ENCODE peak calls at places on chromosomes 13 and 19, in five cellular contexts. R is uterus, F is fibroblast of lung, E is IMR-90, C is mucosa of descending colon. O is an unnamed sample.

GRCh38 chr19:30228726-30229523 is 143.3 kb upstream of the ZNF536 start:
- DNase-seq in R (no peak), F (peak; percentile 11), E (peak; percentile 6), C (no peak), O (peak; percentile 15)

GRCh38 chr19:2333027-2333806 is 4.7 kb downstream of the SPPL2B start:
- DNase-seq in R (no peak), F (no peak), E (no peak), C (peak; percentile 70), O (no peak)

GRCh38 chr19:33868821-33869412 is 72.2 kb downstream of the KCTD15 start:
- DNase-seq in R (peak; percentile 18), F (peak; percentile 28), E (no peak), C (peak; percentile 30), O (peak; percentile 13)

GRCh38 chr13:106477303-106477702 is 58.2 kb downstream of the EFNB2 start:
- DNase-seq in R (no peak), F (no peak), E (no peak), C (peak; percentile 51), O (no peak)

GRCh38 chr13:78660130-78660857 is 1.3 kb upstream of the OBI1 start:
- DNase-seq in R (no peak), F (peak; percentile 27), E (no peak), C (peak; percentile 23), O (no peak)

GRCh38 chr13:50512602-50513527 is 330.6 kb downstream of the DLEU7 start:
- DNase-seq in R (peak; percentile 61), F (peak; percentile 70), E (peak; percentile 61), C (peak; percentile 76), O (peak; percentile 69)

GRCh38 chr19:45110811-45111210 is 17.8 kb downstream of the PPP1R37 start:
- DNase-seq in R (no peak), F (no peak), E (no peak), C (no peak), O (no peak)

GRCh38 chr13:76764429-76764828 is 121.8 kb downstream of the KCTD12 start:
- DNase-seq in R (peak; percentile 61), F (peak; percentile 47), E (peak; percentile 10), C (peak; percentile 21), O (peak; percentile 78)

GRCh38 chr13:61255035-61255796 is 160.4 kb downstream of the PCDH20 start:
- DNase-seq in R (no peak), F (peak; percentile 6), E (no peak), C (peak; percentile 10), O (peak; percentile 8)

GRCh38 chr19:50460161-50460765 is 16.0 kb upstream of the EMC10 start:
- DNase-seq in R (no peak), F (peak; percentile 34), E (peak; percentile 50), C (no peak), O (peak; percentile 56)

GRCh38 chr13:106997696-106998095 is 429.8 kb upstream of the ARGLU1 start:
- DNase-seq in R (no peak), F (no peak), E (no peak), C (no peak), O (no peak)

GRCh38 chr13:102771298-102772041 is 2.1 kb downstream of the TEX30 start:
- DNase-seq in R (no peak), F (no peak), E (no peak), C (no peak), O (no peak)

GRCh38 chr13:106922384-106922783 is 354.4 kb upstream of the ARGLU1 start:
- DNase-seq in R (no peak), F (no peak), E (no peak), C (no peak), O (no peak)

GRCh38 chr19:46927106-46927505 is 66.3 kb downstream of the ARHGAP35 start:
- DNase-seq in R (no peak), F (no peak), E (no peak), C (no peak), O (no peak)

GRCh38 chr13:53100394-53101063 is 71.9 kb downstream of the OLFM4 start:
- DNase-seq in R (no peak), F (no peak), E (no peak), C (no peak), O (no peak)

GRCh38 chr19:11480927-11481776 is at the start of gene ELAVL3:
- DNase-seq in R (no peak), F (no peak), E (no peak), C (no peak), O (no peak)

GRCh38 chr13:85601526-85601925 is 197.7 kb downstream of the SLITRK6 start:
- DNase-seq in R (no peak), F (peak; percentile 52), E (peak; percentile 77), C (no peak), O (no peak)

GRCh38 chr13:102233566-102234208 is 168.2 kb downstream of the FGF14 start:
- DNase-seq in R (no peak), F (no peak), E (no peak), C (no peak), O (peak; percentile 44)

GRCh38 chr19:57558525-57558924 is 1.1 kb downstream of the ZNF550 start:
- DNase-seq in R (no peak), F (peak; percentile 37), E (peak; percentile 35), C (no peak), O (peak; percentile 47)
- TF ChIP-seq CTCF in R (no peak), F (peak; percentile 9), E (peak; percentile 28), C (no peak), O (peak; percentile 34)

DNA sequence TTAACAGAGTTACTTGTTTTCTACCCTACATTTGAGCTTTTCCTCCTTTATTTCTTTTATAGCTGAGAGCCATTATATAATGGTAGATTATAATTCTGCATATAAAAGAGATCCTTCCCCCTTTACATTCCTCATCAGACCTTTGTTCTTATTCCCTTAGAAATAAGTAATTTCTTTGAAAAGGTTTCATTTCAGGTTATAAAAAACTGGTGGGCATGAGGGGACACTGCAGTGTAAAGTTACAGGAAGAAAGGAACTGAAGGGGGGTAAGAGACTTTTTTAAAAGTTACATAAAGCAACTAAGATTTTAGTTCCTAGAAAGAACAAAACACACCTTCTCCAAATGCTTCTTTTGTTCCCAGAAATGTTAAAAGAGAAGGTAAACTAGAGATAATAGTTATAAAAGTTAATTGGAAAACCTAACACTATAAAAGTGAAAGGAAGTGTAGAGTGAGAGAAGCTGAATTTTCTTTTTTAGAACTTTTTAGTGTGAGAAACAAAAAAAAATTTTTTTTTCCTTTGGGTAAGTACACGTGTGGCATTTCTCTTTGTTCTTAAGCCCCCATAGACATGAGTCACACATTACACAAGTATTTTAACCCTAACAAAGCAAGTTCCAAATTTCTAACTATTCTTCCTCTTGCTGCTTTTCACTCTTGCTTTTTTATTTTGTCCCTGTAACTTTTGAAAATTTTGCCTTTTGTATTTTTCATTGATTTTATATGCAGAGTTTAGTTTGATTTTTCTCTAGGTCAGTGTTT is 106.4 kb upstream of the MLNR start:
- DNase-seq in R (no peak), F (peak; percentile 68), E (peak; percentile 82), C (no peak), O (peak; percentile 68)
- H3K4me3 ChIP-seq in R (no peak overlapping the region), F (no peak overlapping the region), E (no peak overlapping the region), C (no peak overlapping the region), O (no peak overlapping the region)

GRCh38 chr13:88761145-88761544 is 1090.0 kb downstream of the SLITRK5 start:
- DNase-seq in R (no peak), F (no peak), E (no peak), C (no peak), O (no peak)
- TF ChIP-seq CTCF in R (no peak), F (no peak), E (no peak), C (no peak), O (no peak)

GRCh38 chr13:35549481-35549880 is 73.0 kb upstream of the MAB21L1 start:
- DNase-seq in R (no peak), F (peak; percentile 62), E (peak; percentile 43), C (no peak), O (peak; percentile 74)
- H3K4me3 ChIP-seq in R (no peak overlapping the region), F (no peak overlapping the region), E (no peak overlapping the region), C (no peak overlapping the region), O (no peak overlapping the region)

GRCh38 chr13:67052550-67053237 is 177.4 kb downstream of the PCDH9 start:
- DNase-seq in R (no peak), F (no peak), E (no peak), C (no peak), O (no peak)
- TF ChIP-seq CTCF in R (no peak), F (no peak), E (no peak), C (no peak), O (no peak)

GRCh38 chr13:23557043-23557442 is 13.2 kb upstream of the TNFRSF19 start:
- DNase-seq in R (no peak), F (no peak), E (no peak), C (no peak), O (no peak)
- H3K4me3 ChIP-seq in R (no peak overlapping the region), F (no peak overlapping the region), E (no peak overlapping the region), C (no peak overlapping the region), O (no peak overlapping the region)

GRCh38 chr19:57302727-57303401 is 17.4 kb upstream of the ZNF543 start:
- DNase-seq in R (no peak), F (no peak), E (no peak), C (no peak), O (no peak)
- TF ChIP-seq CTCF in R (no peak), F (no peak), E (no peak), C (no peak), O (peak; percentile 12)

DNA sequence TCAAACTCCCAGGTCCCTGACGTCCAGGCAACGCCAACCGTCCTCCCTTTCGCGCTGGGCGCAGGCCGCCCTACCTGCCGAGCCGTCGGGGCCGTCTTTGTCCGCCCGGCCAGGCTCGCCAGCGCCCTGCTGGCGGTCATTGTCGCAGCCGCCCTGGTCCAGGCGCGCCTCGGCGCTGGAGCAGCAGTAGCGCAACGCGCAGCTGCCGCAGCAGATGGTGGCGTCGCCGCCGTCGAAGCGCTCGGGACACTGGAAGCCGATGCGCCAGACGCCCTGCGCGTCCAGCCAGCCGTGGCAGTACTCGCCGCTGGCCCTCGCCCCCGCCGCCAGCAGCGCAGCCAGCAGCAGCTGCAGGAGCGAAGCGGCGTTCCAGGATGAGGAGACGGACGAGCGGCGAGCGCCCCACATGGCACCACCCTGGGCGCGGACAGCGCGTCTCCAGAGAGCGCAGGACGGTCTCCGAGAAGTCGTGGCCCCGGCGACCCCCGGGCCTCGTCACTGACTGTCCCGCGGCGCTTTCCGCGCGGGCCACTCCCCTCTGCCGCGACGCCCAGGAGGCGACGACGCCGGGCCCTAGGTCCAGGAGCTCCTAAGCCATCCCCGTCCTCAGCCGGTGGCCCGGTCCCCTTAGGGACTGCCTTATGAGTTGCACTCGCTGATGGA is 1.1 kb downstream of the SHISA2 start:
- DNase-seq in R (no peak), F (no peak), E (no peak), C (no peak), O (peak; percentile 19)
- H3K4me3 ChIP-seq in R (no peak overlapping the region), F (no peak overlapping the region), E (no peak overlapping the region), C (no peak overlapping the region), O (no peak overlapping the region)

GRCh38 chr19:57815247-57816075 is 748 bp upstream of the ZNF552 start:
- DNase-seq in R (no peak), F (no peak), E (no peak), C (no peak), O (no peak)

GRCh38 chr19:57812201-57812600 is 2.5 kb downstream of the ZNF552 start:
- DNase-seq in R (no peak), F (no peak), E (no peak), C (no peak), O (no peak)

GRCh38 chr19:57816652-57817051 is 1.9 kb upstream of the ZNF552 start:
- DNase-seq in R (no peak), F (no peak), E (no peak), C (no peak), O (no peak)

GRCh38 chr19:57813919-57814504 is 701 bp downstream of the ZNF552 start:
- DNase-seq in R (no peak), F (no peak), E (no peak), C (peak; percentile 57), O (no peak)

GRCh38 chr19:57814505-57815246 is at the start of gene ZNF552:
- DNase-seq in R (peak; percentile 85), F (peak; percentile 92), E (peak; percentile 91), C (peak; percentile 94), O (peak; percentile 93)
- TF ChIP-seq CTCF in R (no peak), F (no peak), E (no peak), C (no peak), O (no peak)

O was measured in cardiac fibroblast.